ENCODE peak calls at places on chromosomes 6 and 20, in nine cellular contexts. C is GM12865, Z is gastrocnemius medialis, E is endothelial cell, V is GM13977, L is AG04450, O is A549, A is omental fat pad, J is HFFc6. H is an unnamed sample.

GRCh38 chr20:9087531-9088217 is 18.8 kb downstream of the PLCB4 start:
- DNase-seq in C (no peak), Z (no peak), E (no peak), V (no peak), L (no peak), O (no peak), A (no peak), J (no peak), H (no peak)

GRCh38 chr6:151413372-151414145 is 22.2 kb upstream of the ZBTB2 start:
- DNase-seq in C (no peak), Z (no peak), E (no peak), V (no peak), L (no peak), O (no peak), A (no peak), J (no peak), H (no peak)

GRCh38 chr6:69427882-69428281 is 368.9 kb downstream of the LMBRD1 start:
- DNase-seq in C (no peak), Z (no peak), E (no peak), V (no peak), L (no peak), O (no peak), A (no peak), J (no peak), H (no peak)

GRCh38 chr6:118663993-118664985 is 12.9 kb upstream of the CEP85L start:
- DNase-seq in C (no peak), Z (no peak), E (no peak), V (no peak), L (no peak), O (no peak), A (no peak), J (no peak), H (no peak)

GRCh38 chr6:139060332-139060731 is 31.8 kb downstream of the ABRACL start:
- DNase-seq in C (peak; percentile 20), Z (no peak), E (no peak), V (no peak), L (peak; percentile 36), O (no peak), A (no peak), J (peak; percentile 32), H (no peak)

GRCh38 chr6:129203190-129203900 is 320.4 kb downstream of the LAMA2 start:
- DNase-seq in C (no peak), Z (no peak), E (no peak), V (no peak), L (no peak), O (no peak), A (no peak), J (no peak), H (no peak)

GRCh38 chr20:4601630-4602296 is 119.9 kb upstream of the PRND start:
- DNase-seq in C (no peak), Z (no peak), E (no peak), V (no peak), L (no peak), O (no peak), A (no peak), J (no peak), H (no peak)

GRCh38 chr6:15089569-15090144 is 156.2 kb upstream of the JARID2 start:
- DNase-seq in C (no peak), Z (peak; percentile 21), E (no peak), V (no peak), L (no peak), O (no peak), A (no peak), J (no peak), H (peak; percentile 56)

GRCh38 chr6:114288696-114289095 is 54.1 kb downstream of the HS3ST5 start:
- DNase-seq in C (no peak), Z (no peak), E (no peak), V (no peak), L (no peak), O (no peak), A (no peak), J (no peak), H (no peak)

GRCh38 chr20:57710841-57711240 is 1.0 kb upstream of the PMEPA1 start:
- DNase-seq in C (no peak), Z (no peak), E (no peak), V (no peak), L (no peak), O (no peak), A (no peak), J (no peak), H (no peak)

GRCh38 chr6:87671555-87672029 is 30.4 kb downstream of the AKIRIN2 start:
- DNase-seq in C (no peak), Z (peak; percentile 68), E (no peak), V (no peak), L (no peak), O (peak; percentile 22), A (no peak), J (no peak), H (no peak)

GRCh38 chr20:36071848-36072247 is 82.7 kb upstream of the EPB41L1 start:
- DNase-seq in C (no peak), Z (no peak), E (no peak), V (no peak), L (no peak), O (no peak), A (no peak), J (no peak), H (no peak)

GRCh38 chr20:34872604-34873224 is at the start of gene GGT7:
- DNase-seq in C (peak; percentile 86), Z (peak; percentile 85), E (peak; percentile 79), V (peak; percentile 92), L (peak; percentile 26), O (peak; percentile 72), A (peak; percentile 54), J (peak; percentile 52), H (peak; percentile 73)

GRCh38 chr6:112296122-112296521 is 41.8 kb upstream of the LAMA4 start:
- DNase-seq in C (peak; percentile 12), Z (no peak), E (peak; percentile 39), V (no peak), L (no peak), O (peak; percentile 35), A (no peak), J (peak; percentile 85), H (no peak)
- TF ChIP-seq CTCF in C (peak; percentile 25), Z (no peak), E (no peak), V (peak; percentile 45), L (peak; percentile 59), O (peak; percentile 25), A (no peak), J (peak; percentile 79), H (no peak)

GRCh38 chr6:100880149-100880900 is 804 bp downstream of the ASCC3 start:
- DNase-seq in C (no peak), Z (no peak), E (no peak), V (no peak), L (no peak), O (peak; percentile 15), A (no peak), J (peak; percentile 8), H (no peak)

GRCh38 chr6:100881707-100882040 is 545 bp upstream of the ASCC3 start:
- DNase-seq in C (no peak), Z (no peak), E (no peak), V (peak; percentile 18), L (no peak), O (no peak), A (no peak), J (no peak), H (no peak)

GRCh38 chr6:100883347-100883746 is 2.2 kb upstream of the ASCC3 start:
- DNase-seq in C (no peak), Z (no peak), E (no peak), V (no peak), L (no peak), O (no peak), A (no peak), J (no peak), H (no peak)

GRCh38 chr6:100879317-100879716 is 1.8 kb downstream of the ASCC3 start:
- DNase-seq in C (no peak), Z (no peak), E (no peak), V (no peak), L (no peak), O (no peak), A (no peak), J (no peak), H (no peak)

GRCh38 chr6:100880901-100881706 is at the start of gene ASCC3:
- DNase-seq in C (peak; percentile 96), Z (peak; percentile 87), E (peak; percentile 89), V (peak; percentile 89), L (peak; percentile 53), O (peak; percentile 91), A (peak; percentile 50), J (peak; percentile 89), H (peak; percentile 89)
- TF ChIP-seq CTCF in C (no peak), Z (no peak), E (no peak), V (no peak), L (no peak), O (no peak), A (no peak), J (no peak), H (no peak)

GRCh38 chr20:32761831-32762753 is at the start of gene DNMT3B:
- DNase-seq in C (peak; percentile 79), Z (peak; percentile 52), E (peak; percentile 84), V (peak; percentile 93), L (peak; percentile 34), O (peak; percentile 84), A (no peak), J (peak; percentile 51), H (peak; percentile 81)
- TF ChIP-seq CTCF in C (no peak), Z (peak; percentile 31), E (peak; percentile 21), V (peak; percentile 31), L (peak; percentile 11), O (peak; percentile 53), A (no peak), J (peak; percentile 64), H (no peak)

DNA sequence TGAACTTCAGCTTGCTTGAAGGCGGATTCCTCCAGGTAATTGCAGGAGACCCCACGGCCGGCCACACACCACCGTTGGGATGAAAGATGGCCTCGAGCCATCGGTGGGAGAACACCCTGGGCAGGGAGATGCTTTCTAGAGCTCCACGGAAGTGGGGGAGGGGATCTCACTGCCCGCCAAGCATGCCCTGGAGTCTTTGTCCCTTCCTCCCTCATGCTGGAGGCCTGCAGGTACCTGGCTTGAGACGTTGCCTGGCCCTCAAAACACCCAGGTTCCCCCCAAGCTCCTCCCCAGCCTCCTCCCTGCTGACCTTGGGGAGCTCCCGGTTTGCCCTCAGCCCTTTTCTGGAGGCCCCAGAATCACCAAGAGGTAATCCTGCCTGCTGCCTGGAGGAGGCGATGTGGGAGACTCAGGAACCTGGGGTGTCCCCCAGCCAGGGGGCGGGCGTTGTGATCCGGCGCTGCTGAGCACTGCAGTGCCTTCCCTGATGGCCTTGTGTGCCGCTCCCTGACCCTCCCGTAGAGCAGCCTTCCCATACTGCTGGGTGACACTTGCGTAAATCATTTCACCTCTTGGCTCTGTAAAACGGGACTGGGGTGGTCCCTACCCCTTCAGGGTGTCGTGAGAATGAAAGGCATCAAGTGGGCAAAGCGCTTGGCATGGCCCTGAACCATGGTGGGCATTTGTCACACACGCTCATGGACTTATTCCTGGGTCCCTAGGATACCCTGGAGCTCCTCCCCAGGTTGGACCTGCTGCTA is 91.4 kb downstream of the CEBPB start:
- DNase-seq in C (peak; percentile 24), Z (no peak), E (peak; percentile 26), V (no peak), L (no peak), O (peak; percentile 41), A (no peak), J (no peak), H (no peak)
- TF ChIP-seq CTCF in C (peak; percentile 17), Z (no peak), E (peak; percentile 32), V (peak; percentile 18), L (no peak), O (peak; percentile 19), A (no peak), J (peak; percentile 58), H (no peak)

GRCh38 chr6:101114703-101115102 is 233.6 kb upstream of the ASCC3 start:
- DNase-seq in C (peak; percentile 14), Z (no peak), E (peak; percentile 8), V (peak; percentile 10), L (no peak), O (peak; percentile 20), A (no peak), J (peak; percentile 71), H (no peak)
- TF ChIP-seq CTCF in C (peak; percentile 9), Z (no peak), E (no peak), V (peak; percentile 59), L (peak; percentile 47), O (peak; percentile 36), A (no peak), J (peak; percentile 78), H (no peak)

H was measured in mesothelial cell of epicardium.